ENCODE peak calls at places on chromosomes 2 and 18, in five cellular contexts. Y is heart left ventricle, F is esophagus squamous epithelium, O is epithelial cell of esophagus, A is sigmoid colon. Q is an unnamed sample.
A peak's percentile ranks its signal among the peaks of the same experiment; 100 is the strongest.

GRCh38 chr2:205177505-205177904 is 504.8 kb upstream of the NRP2 start:
- DNase-seq in Y (no peak), F (no peak), O (no peak), A (no peak), Q (no peak)

GRCh38 chr2:172985139-172985874 is 90.3 kb upstream of the MAP3K20 start:
- DNase-seq in Y (peak; percentile 29), F (no peak), O (peak; percentile 93), A (no peak), Q (peak; percentile 29)

GRCh38 chr2:49914281-49914680 is 760.0 kb upstream of the FSHR start:
- DNase-seq in Y (no peak), F (no peak), O (peak; percentile 80), A (no peak), Q (peak; percentile 17)

GRCh38 chr2:201574754-201575153 is 68.5 kb downstream of the TMEM237 start:
- DNase-seq in Y (no peak), F (no peak), O (no peak), A (no peak), Q (no peak)

GRCh38 chr18:57961876-57962505 is 82.0 kb upstream of the NEDD4L start:
- DNase-seq in Y (no peak), F (no peak), O (no peak), A (no peak), Q (no peak)

GRCh38 chr2:219125225-219125885 is 35.3 kb downstream of the NHEJ1 start:
- DNase-seq in Y (no peak), F (no peak), O (peak; percentile 69), A (peak; percentile 75), Q (no peak)

GRCh38 chr2:133063792-133064191 is 393.8 kb upstream of the LYPD1 start:
- DNase-seq in Y (no peak), F (no peak), O (peak; percentile 39), A (no peak), Q (no peak)

GRCh38 chr2:43083278-43083677 is 143.1 kb downstream of the ZFP36L2 start:
- DNase-seq in Y (peak; percentile 49), F (no peak), O (peak; percentile 21), A (peak; percentile 80), Q (no peak)

GRCh38 chr2:26691881-26692813 is at the start of gene KCNK3:
- DNase-seq in Y (peak; percentile 75), F (no peak), O (peak; percentile 46), A (peak; percentile 89), Q (no peak)

GRCh38 chr2:26692814-26693286 is 328 bp downstream of the KCNK3 start:
- DNase-seq in Y (no peak), F (no peak), O (peak; percentile 44), A (no peak), Q (no peak)

GRCh38 chr2:26691140-26691539 is 1.4 kb upstream of the KCNK3 start:
- DNase-seq in Y (no peak), F (no peak), O (no peak), A (no peak), Q (no peak)

GRCh38 chr2:26694001-26694400 is 1.5 kb downstream of the KCNK3 start:
- DNase-seq in Y (no peak), F (no peak), O (no peak), A (no peak), Q (no peak)

DNA sequence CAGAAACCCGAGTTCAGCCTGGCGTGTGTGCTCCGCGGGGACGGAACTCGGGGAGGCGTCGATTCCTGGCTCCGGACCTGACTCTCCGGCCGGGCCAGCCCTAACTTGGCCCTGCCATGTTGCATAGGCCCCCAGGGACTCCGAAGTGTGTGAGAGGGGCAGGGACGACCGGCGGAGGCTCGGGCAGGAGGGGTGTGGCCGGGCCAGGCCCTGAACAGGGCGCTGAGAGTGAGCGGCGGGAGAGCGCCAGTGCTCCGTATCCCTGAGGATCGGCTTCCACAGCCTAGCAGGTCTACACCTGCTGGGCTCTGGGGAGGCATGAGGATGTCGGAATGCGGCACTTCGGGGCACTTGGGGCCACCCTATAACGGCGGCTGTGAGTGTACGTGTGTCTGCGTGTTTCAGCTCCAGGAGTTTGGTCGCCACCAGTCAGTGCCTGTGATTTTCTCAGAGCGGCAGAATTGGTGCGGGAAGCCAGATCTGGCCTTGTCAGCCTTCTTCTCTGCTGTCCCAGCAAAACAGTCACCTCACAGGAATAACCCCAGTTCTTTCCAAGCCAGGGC is 846 bp downstream of the KCNK3 start:
- DNase-seq in Y (no peak), F (no peak), O (no peak), A (no peak), Q (no peak)
- H3K4me3 ChIP-seq in Y (peak overlapping the region; percentile 28), F (peak overlapping the region; percentile 17), O (no peak overlapping the region), A (peak overlapping the region; percentile 37), Q (peak overlapping the region; percentile 38)

DNA sequence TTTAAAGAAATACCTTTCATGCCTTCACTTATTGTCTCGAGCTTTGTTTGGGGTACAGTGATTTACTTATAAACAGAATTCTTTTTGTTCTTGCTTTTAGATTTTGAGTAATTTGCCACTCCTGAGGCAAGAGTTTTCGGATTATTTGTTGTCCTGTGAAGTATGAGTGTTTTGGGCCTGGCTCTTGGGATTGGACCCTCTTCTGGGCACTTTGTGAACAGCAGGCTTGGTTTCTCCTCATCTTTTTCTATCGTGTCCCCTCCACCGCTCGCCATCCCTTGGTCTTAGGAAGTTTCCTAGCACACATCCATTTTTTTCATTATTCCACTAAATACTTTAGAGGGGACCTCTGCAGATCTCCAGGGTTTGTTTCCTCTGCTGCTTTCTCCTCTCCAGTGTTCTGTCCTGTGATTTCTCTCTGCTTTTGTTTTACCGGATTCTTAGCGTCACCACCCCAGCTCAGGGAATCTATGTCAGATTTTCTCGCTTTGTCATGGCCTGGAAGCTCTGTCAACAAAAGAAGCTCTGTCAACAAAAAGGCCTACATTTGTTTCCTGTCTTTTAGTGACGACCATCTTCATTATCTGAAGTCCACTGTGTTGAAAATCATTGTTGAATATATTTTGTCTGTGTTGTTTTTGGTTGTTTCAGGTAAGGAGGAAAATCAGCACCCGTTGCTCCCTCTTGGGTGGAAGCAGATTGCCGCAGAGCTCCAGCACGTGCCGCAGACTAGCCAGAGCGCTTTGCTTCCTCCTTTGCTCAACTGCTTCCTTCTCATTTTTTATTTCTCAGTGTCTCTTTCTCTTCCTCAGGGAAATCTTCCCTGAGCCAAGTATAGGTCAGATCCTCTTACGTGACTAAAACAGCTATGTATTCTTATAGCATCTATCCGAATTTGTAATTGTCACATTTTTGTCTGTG is 27.8 kb downstream of the ANKRD62 start:
- DNase-seq in Y (no peak), F (no peak), O (no peak), A (no peak), Q (no peak)
- TF ChIP-seq CTCF in Y (peak; percentile 16), F (no peak), O (peak; percentile 40), A (no peak), Q (peak; percentile 48)

GRCh38 chr18:50091495-50092249 is 103.3 kb downstream of the MYO5B start:
- DNase-seq in Y (no peak), F (no peak), O (no peak), A (no peak), Q (no peak)
- H3K4me3 ChIP-seq in Y (no peak overlapping the region), F (no peak overlapping the region), O (no peak overlapping the region), A (no peak overlapping the region), Q (no peak overlapping the region)

GRCh38 chr2:235087812-235088607 is 136.2 kb downstream of the SH3BP4 start:
- DNase-seq in Y (peak; percentile 73), F (no peak), O (no peak), A (peak; percentile 79), Q (no peak)
- TF ChIP-seq CTCF in Y (peak; percentile 13), F (no peak), O (no peak), A (peak; percentile 25), Q (peak; percentile 30)

GRCh38 chr2:46989491-46990230 is 74.1 kb upstream of the MCFD2 start:
- DNase-seq in Y (no peak), F (no peak), O (no peak), A (no peak), Q (no peak)
- H3K4me3 ChIP-seq in Y (no peak overlapping the region), F (no peak overlapping the region), O (no peak overlapping the region), A (no peak overlapping the region), Q (no peak overlapping the region)

GRCh38 chr2:99695856-99696255 is 206.0 kb upstream of the REV1 start:
- DNase-seq in Y (no peak), F (no peak), O (no peak), A (no peak), Q (no peak)

GRCh38 chr2:99695121-99695773 is 205.4 kb upstream of the REV1 start:
- DNase-seq in Y (no peak), F (no peak), O (no peak), A (no peak), Q (no peak)

GRCh38 chr2:99691931-99692330 is 202.1 kb upstream of the REV1 start:
- DNase-seq in Y (peak; percentile 33), F (no peak), O (no peak), A (no peak), Q (no peak)

GRCh38 chr2:99694331-99694730 is 204.5 kb upstream of the REV1 start:
- DNase-seq in Y (no peak), F (no peak), O (no peak), A (no peak), Q (no peak)

GRCh38 chr2:99692785-99693184 is 203.0 kb upstream of the REV1 start:
- DNase-seq in Y (no peak), F (no peak), O (no peak), A (no peak), Q (no peak)
- TF ChIP-seq CTCF in Y (no peak), F (no peak), O (no peak), A (no peak), Q (peak; percentile 28)

GRCh38 chr2:111119847-111120252 is 864 bp upstream of the BCL2L11 start:
- DNase-seq in Y (no peak), F (no peak), O (no peak), A (no peak), Q (no peak)

GRCh38 chr2:111117666-111118454 is 2.9 kb upstream of the BCL2L11 start:
- DNase-seq in Y (peak; percentile 43), F (no peak), O (peak; percentile 93), A (peak; percentile 67), Q (no peak)

GRCh38 chr2:111119004-111119846 is 1.5 kb upstream of the BCL2L11 start:
- DNase-seq in Y (peak; percentile 11), F (no peak), O (no peak), A (peak; percentile 68), Q (no peak)

GRCh38 chr2:111116843-111117665 is 3.7 kb upstream of the BCL2L11 start:
- DNase-seq in Y (peak; percentile 76), F (no peak), O (peak; percentile 83), A (peak; percentile 81), Q (no peak)

DNA sequence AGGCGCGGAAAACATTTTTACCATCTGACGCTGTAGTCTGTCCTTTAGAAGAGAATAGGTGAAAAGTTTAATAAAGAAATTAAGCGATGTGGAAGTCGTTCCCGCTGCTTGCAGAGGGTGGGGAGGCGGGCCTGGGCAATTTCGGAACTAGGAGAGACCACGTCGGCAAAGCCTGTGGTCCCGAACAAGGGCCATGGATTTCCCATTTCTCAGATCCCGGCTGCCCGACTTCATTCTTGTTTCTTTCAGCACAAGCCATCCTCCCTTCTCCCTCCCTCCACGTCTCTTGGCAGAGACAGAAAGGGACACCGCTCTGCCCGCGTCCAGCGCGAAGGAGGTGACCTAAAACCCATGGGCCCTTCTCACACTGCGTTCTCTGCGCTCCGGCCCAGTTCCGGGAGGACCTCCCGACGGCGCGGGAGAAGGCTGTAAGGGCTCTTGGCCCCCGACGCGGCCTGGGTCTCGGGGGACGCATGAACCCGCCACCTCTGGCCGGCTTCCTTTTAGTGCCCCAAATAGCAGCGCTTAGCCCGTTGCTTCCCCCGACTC is 2.2 kb upstream of the BCL2L11 start:
- DNase-seq in Y (no peak), F (no peak), O (no peak), A (no peak), Q (no peak)
- H3K4me3 ChIP-seq in Y (peak overlapping the region; percentile 7), F (peak overlapping the region; percentile 30), O (peak overlapping the region; percentile 51), A (peak overlapping the region; percentile 2), Q (peak overlapping the region; percentile 56)